ENCODE peak calls at places on chromosomes 16 and 17, in eight cellular contexts. Y is fibroblast of lung; O is PC-9; K is neuronal stem cell; V is CD8-positive, alpha-beta memory T cell; J is neural progenitor cell; R is thoracic aorta; Q is testis. T is an unnamed sample. For H3K4me1, the result is how much of the 10 kb centered on the place peaks cover.

GRCh38 chr16:3492356-3492755 is 2.9 kb downstream of the C16orf90 start:
- DNase-seq in Y (no peak), O (no peak), K (no peak), V (no peak), J (no peak), R (no peak), Q (no peak), T (no peak)

GRCh38 chr17:72360386-72360940 is 239.6 kb downstream of the SOX9 start:
- DNase-seq in Y (no peak), O (no peak), K (no peak), V (no peak), J (no peak), R (no peak), Q (no peak), T (no peak)

GRCh38 chr17:55691666-55692065 is 31.0 kb downstream of the TMEM100 start:
- DNase-seq in Y (no peak), O (no peak), K (no peak), V (no peak), J (no peak), R (no peak), Q (no peak), T (no peak)

GRCh38 chr16:24036614-24037013 is 200.8 kb downstream of the PRKCB start:
- DNase-seq in Y (peak), O (peak), K (peak), V (no peak), J (peak), R (no peak), Q (peak), T (peak)

GRCh38 chr16:19885456-19886060 is 910 bp upstream of the GPRC5B start:
- DNase-seq in Y (no peak), O (no peak), K (no peak), V (no peak), J (no peak), R (no peak), Q (peak), T (no peak)

GRCh38 chr17:30975042-30975820 is 4.4 kb downstream of the RNF135 start:
- DNase-seq in Y (no peak), O (no peak), K (no peak), V (peak), J (no peak), R (no peak), Q (no peak), T (no peak)

GRCh38 chr16:67514382-67514828 is 14.2 kb upstream of the RIPOR1 start:
- DNase-seq in Y (peak), O (peak), K (peak), V (peak), J (peak), R (no peak), Q (peak), T (peak)

GRCh38 chr17:72408122-72408382 is 287.2 kb downstream of the SOX9 start:
- DNase-seq in Y (no peak), O (no peak), K (no peak), V (no peak), J (no peak), R (no peak), Q (no peak), T (no peak)

GRCh38 chr16:86069736-86070298 is 170.9 kb downstream of the IRF8 start:
- DNase-seq in Y (no peak), O (no peak), K (no peak), V (no peak), J (no peak), R (no peak), Q (no peak), T (peak)

GRCh38 chr17:59327891-59328290 is 3.6 kb upstream of the YPEL2 start:
- DNase-seq in Y (no peak), O (no peak), K (no peak), V (no peak), J (no peak), R (no peak), Q (no peak), T (no peak)
- H3K4me1 ChIP-seq in Y (under half), O (under half), K (under half), V (under half), J (under half), R (under half), Q (under half), T (under half)

DNA sequence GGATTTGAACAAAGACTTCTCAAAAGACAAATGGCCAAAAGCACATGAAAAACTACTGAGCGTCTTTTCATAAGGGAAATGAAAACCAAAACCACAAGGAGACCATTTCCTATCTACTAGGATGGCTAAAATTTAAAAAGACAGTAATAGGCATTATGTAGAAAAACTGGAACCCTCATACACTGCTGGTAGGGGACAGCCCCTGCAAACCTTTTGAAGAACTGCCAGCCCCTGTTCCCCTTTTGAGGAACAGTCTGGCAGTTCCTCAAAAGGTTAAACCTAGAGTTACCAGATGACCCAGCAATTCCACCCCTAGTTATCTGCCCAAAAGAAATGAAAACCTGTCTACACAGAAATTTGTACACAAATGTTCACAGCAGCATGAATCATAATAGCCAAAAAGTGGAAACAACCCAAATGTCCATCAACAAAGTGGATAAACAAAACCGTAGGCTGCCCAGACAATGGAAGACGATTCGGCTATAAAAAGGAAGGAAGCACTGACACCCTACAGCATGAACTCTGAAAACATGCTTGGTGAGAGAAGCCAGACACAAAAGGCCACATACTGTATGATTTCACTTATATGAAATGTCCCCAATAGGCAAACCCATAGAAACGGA is 22.9 kb downstream of the CDIP1 start:
- DNase-seq in Y (no peak), O (no peak), K (no peak), V (no peak), J (no peak), R (no peak), Q (no peak), T (no peak)
- H3K4me1 ChIP-seq in Y (under half), O (under half), K (under half), V (under half), J (under half), R (under half), Q (under half), T (under half)

GRCh38 chr16:11093578-11094074 is 149.3 kb downstream of the CLEC16A start:
- DNase-seq in Y (no peak), O (no peak), K (no peak), V (no peak), J (no peak), R (no peak), Q (no peak), T (no peak)

GRCh38 chr16:11088432-11088794 is 144.0 kb downstream of the CLEC16A start:
- DNase-seq in Y (no peak), O (no peak), K (no peak), V (no peak), J (no peak), R (no peak), Q (no peak), T (no peak)

GRCh38 chr16:11089504-11090124 is 145.2 kb downstream of the CLEC16A start:
- DNase-seq in Y (peak), O (peak), K (no peak), V (no peak), J (no peak), R (no peak), Q (no peak), T (peak)

GRCh38 chr16:11092788-11093577 is 148.6 kb downstream of the CLEC16A start:
- DNase-seq in Y (no peak), O (no peak), K (no peak), V (no peak), J (no peak), R (no peak), Q (no peak), T (peak)

GRCh38 chr16:11090947-11091785 is 146.8 kb downstream of the CLEC16A start:
- DNase-seq in Y (no peak), O (no peak), K (no peak), V (no peak), J (no peak), R (no peak), Q (no peak), T (no peak)
- H3K4me1 ChIP-seq in Y (under half), O (under half), K (under half), V (half or more), J (under half), R (under half), Q (under half), T (under half)

DNA sequence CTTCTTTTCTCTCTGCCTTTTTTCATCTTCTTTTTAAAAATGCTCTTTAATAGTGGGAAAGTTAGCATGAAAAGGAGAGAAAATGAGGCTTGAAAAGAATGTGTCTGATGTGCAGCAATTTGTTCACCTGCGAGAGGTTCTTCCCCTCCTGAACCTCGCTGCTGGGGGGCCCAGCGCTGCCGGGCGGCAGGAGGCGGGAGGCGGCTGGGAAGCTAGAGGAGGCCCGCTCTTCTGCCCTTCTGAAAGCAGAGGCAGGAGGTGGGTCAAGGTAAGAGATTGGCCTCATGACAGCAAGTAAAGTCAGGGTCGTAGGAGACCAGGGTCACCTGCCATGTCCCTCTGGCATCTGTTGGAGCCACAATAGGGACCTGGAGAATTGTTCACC is 78.6 kb upstream of the TNRC6C start:
- DNase-seq in Y (no peak), O (no peak), K (no peak), V (no peak), J (no peak), R (no peak), Q (no peak), T (no peak)
- H3K4me1 ChIP-seq in Y (under half), O (under half), K (under half), V (half or more), J (under half), R (under half), Q (under half), T (under half)

GRCh38 chr17:71063559-71063958 is 894.2 kb downstream of the KCNJ2 start:
- DNase-seq in Y (no peak), O (no peak), K (no peak), V (no peak), J (no peak), R (no peak), Q (no peak), T (no peak)
- H3K4me1 ChIP-seq in Y (under half), O (under half), K (under half), V (under half), J (under half), R (under half), Q (under half), T (under half)

DNA sequence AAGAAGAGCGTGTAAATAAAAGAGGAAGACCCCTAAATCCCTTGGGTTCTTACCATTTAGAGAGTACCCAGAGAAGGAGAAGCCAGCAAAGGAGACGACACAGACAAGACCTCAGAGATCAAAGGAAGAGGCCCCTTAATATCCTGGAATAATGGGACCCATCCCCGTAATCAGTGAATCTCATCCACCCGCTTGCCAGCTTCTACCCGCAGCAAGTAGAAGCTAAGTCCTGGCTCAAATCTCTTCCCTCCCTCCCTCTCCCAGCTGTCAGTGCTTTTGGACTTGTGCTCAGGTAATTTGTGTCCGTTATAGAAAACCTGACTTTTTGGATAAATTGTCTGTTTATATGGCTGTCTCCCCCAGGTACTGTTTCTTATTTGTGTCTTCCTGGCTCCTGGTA is 1.9 kb downstream of the LYRM1 start:
- DNase-seq in Y (no peak), O (no peak), K (no peak), V (no peak), J (no peak), R (no peak), Q (no peak), T (no peak)
- H3K4me1 ChIP-seq in Y (under half), O (half or more), K (under half), V (under half), J (under half), R (half or more), Q (under half), T (half or more)